ENCODE peak calls at places on chromosomes 6 and 20, in six cellular contexts. One of them, this sample, is unnamed.

GRCh38 chr20:50421356-50422340 is 88.5 kb upstream of the PTPN1 start:
- DNase-seq in cardiac septum: no peak
- DNase-seq in stimulated activated CD4-positive, alpha-beta T cell treated with anti-CD3 and anti-CD28 coated beads, Interleukin-4, amount 100 ng/mL, for 48 hours: no peak
- DNase-seq in EL: no peak
- DNase-seq in iPS-NIHi11: no peak
- DNase-seq in A172: no peak
- DNase-seq in this sample: no peak

GRCh38 chr6:2920671-2921112 is 17.6 kb upstream of the SERPINB9 start:
- DNase-seq in cardiac septum: peak; percentile 66
- DNase-seq in stimulated activated CD4-positive, alpha-beta T cell treated with anti-CD3 and anti-CD28 coated beads, Interleukin-4, amount 100 ng/mL, for 48 hours: no peak
- DNase-seq in EL: no peak
- DNase-seq in iPS-NIHi11: no peak
- DNase-seq in A172: no peak
- DNase-seq in this sample: no peak

GRCh38 chr6:101806241-101806640 is 412.7 kb downstream of the GRIK2 start:
- DNase-seq in cardiac septum: no peak
- DNase-seq in stimulated activated CD4-positive, alpha-beta T cell treated with anti-CD3 and anti-CD28 coated beads, Interleukin-4, amount 100 ng/mL, for 48 hours: no peak
- DNase-seq in EL: peak; percentile 91
- DNase-seq in iPS-NIHi11: no peak
- DNase-seq in A172: peak; percentile 78
- DNase-seq in this sample: peak; percentile 62

GRCh38 chr20:34037767-34038166 is 44.1 kb downstream of the RALY start:
- DNase-seq in cardiac septum: no peak
- DNase-seq in stimulated activated CD4-positive, alpha-beta T cell treated with anti-CD3 and anti-CD28 coated beads, Interleukin-4, amount 100 ng/mL, for 48 hours: no peak
- DNase-seq in EL: no peak
- DNase-seq in iPS-NIHi11: no peak
- DNase-seq in A172: no peak
- DNase-seq in this sample: peak; percentile 58

GRCh38 chr20:45282700-45283528 is 23.7 kb upstream of the RBPJL start:
- DNase-seq in cardiac septum: no peak
- DNase-seq in stimulated activated CD4-positive, alpha-beta T cell treated with anti-CD3 and anti-CD28 coated beads, Interleukin-4, amount 100 ng/mL, for 48 hours: no peak
- DNase-seq in EL: no peak
- DNase-seq in iPS-NIHi11: no peak
- DNase-seq in A172: no peak
- DNase-seq in this sample: peak; percentile 40

GRCh38 chr6:157527471-157527907 is 146.5 kb downstream of the ZDHHC14 start:
- DNase-seq in cardiac septum: no peak
- DNase-seq in stimulated activated CD4-positive, alpha-beta T cell treated with anti-CD3 and anti-CD28 coated beads, Interleukin-4, amount 100 ng/mL, for 48 hours: no peak
- DNase-seq in EL: no peak
- DNase-seq in iPS-NIHi11: no peak
- DNase-seq in A172: no peak
- DNase-seq in this sample: no peak

GRCh38 chr6:67633058-67633457 is 1002.0 kb upstream of the ADGRB3 start:
- DNase-seq in cardiac septum: no peak
- DNase-seq in stimulated activated CD4-positive, alpha-beta T cell treated with anti-CD3 and anti-CD28 coated beads, Interleukin-4, amount 100 ng/mL, for 48 hours: no peak
- DNase-seq in EL: no peak
- DNase-seq in iPS-NIHi11: no peak
- DNase-seq in A172: no peak
- DNase-seq in this sample: no peak

GRCh38 chr6:168612586-168612985 is 171.6 kb downstream of the SMOC2 start:
- DNase-seq in cardiac septum: no peak
- DNase-seq in stimulated activated CD4-positive, alpha-beta T cell treated with anti-CD3 and anti-CD28 coated beads, Interleukin-4, amount 100 ng/mL, for 48 hours: no peak
- DNase-seq in EL: no peak
- DNase-seq in iPS-NIHi11: no peak
- DNase-seq in A172: no peak
- DNase-seq in this sample: no peak

GRCh38 chr20:48149887-48150286 is 364.6 kb upstream of the SULF2 start:
- DNase-seq in cardiac septum: no peak
- DNase-seq in stimulated activated CD4-positive, alpha-beta T cell treated with anti-CD3 and anti-CD28 coated beads, Interleukin-4, amount 100 ng/mL, for 48 hours: no peak
- DNase-seq in EL: no peak
- DNase-seq in iPS-NIHi11: no peak
- DNase-seq in A172: no peak
- DNase-seq in this sample: no peak

GRCh38 chr6:114764866-114765265 is 422.0 kb upstream of the HS3ST5 start:
- DNase-seq in cardiac septum: no peak
- DNase-seq in stimulated activated CD4-positive, alpha-beta T cell treated with anti-CD3 and anti-CD28 coated beads, Interleukin-4, amount 100 ng/mL, for 48 hours: no peak
- DNase-seq in EL: no peak
- DNase-seq in iPS-NIHi11: no peak
- DNase-seq in A172: no peak
- DNase-seq in this sample: no peak

GRCh38 chr20:3432844-3433243 is 25.4 kb upstream of the DNAAF9 start:
- DNase-seq in cardiac septum: no peak
- DNase-seq in stimulated activated CD4-positive, alpha-beta T cell treated with anti-CD3 and anti-CD28 coated beads, Interleukin-4, amount 100 ng/mL, for 48 hours: no peak
- DNase-seq in EL: no peak
- DNase-seq in iPS-NIHi11: no peak
- DNase-seq in A172: no peak
- DNase-seq in this sample: no peak

GRCh38 chr20:8228315-8228714 is 96.2 kb downstream of the PLCB1 start:
- DNase-seq in cardiac septum: no peak
- DNase-seq in stimulated activated CD4-positive, alpha-beta T cell treated with anti-CD3 and anti-CD28 coated beads, Interleukin-4, amount 100 ng/mL, for 48 hours: no peak
- DNase-seq in EL: no peak
- DNase-seq in iPS-NIHi11: no peak
- DNase-seq in A172: no peak
- DNase-seq in this sample: no peak

GRCh38 chr6:3282461-3283236 is 23.9 kb downstream of the PSMG4 start:
- DNase-seq in cardiac septum: peak; percentile 60
- DNase-seq in stimulated activated CD4-positive, alpha-beta T cell treated with anti-CD3 and anti-CD28 coated beads, Interleukin-4, amount 100 ng/mL, for 48 hours: no peak
- DNase-seq in EL: no peak
- DNase-seq in iPS-NIHi11: no peak
- DNase-seq in A172: no peak
- DNase-seq in this sample: no peak

GRCh38 chr6:146914563-146915483 is 289.4 kb upstream of the STXBP5 start:
- DNase-seq in cardiac septum: no peak
- DNase-seq in stimulated activated CD4-positive, alpha-beta T cell treated with anti-CD3 and anti-CD28 coated beads, Interleukin-4, amount 100 ng/mL, for 48 hours: no peak
- DNase-seq in EL: peak; percentile 95
- DNase-seq in iPS-NIHi11: no peak
- DNase-seq in A172: peak; percentile 97
- DNase-seq in this sample: peak; percentile 97

GRCh38 chr6:6332873-6333272 is 12.4 kb upstream of the F13A1 start:
- DNase-seq in cardiac septum: no peak
- DNase-seq in stimulated activated CD4-positive, alpha-beta T cell treated with anti-CD3 and anti-CD28 coated beads, Interleukin-4, amount 100 ng/mL, for 48 hours: no peak
- DNase-seq in EL: no peak
- DNase-seq in iPS-NIHi11: no peak
- DNase-seq in A172: no peak
- DNase-seq in this sample: no peak

GRCh38 chr6:85261250-85261649 is 188.6 kb upstream of the NT5E start:
- DNase-seq in cardiac septum: no peak
- DNase-seq in stimulated activated CD4-positive, alpha-beta T cell treated with anti-CD3 and anti-CD28 coated beads, Interleukin-4, amount 100 ng/mL, for 48 hours: no peak
- DNase-seq in EL: no peak
- DNase-seq in iPS-NIHi11: no peak
- DNase-seq in A172: no peak
- DNase-seq in this sample: peak; percentile 27

GRCh38 chr20:42430525-42431046 is 759.1 kb downstream of the PTPRT start:
- DNase-seq in cardiac septum: no peak
- DNase-seq in stimulated activated CD4-positive, alpha-beta T cell treated with anti-CD3 and anti-CD28 coated beads, Interleukin-4, amount 100 ng/mL, for 48 hours: no peak
- DNase-seq in EL: no peak
- DNase-seq in iPS-NIHi11: no peak
- DNase-seq in A172: no peak
- DNase-seq in this sample: no peak

GRCh38 chr20:4563534-4563933 is 158.2 kb upstream of the PRND start:
- DNase-seq in cardiac septum: no peak
- DNase-seq in stimulated activated CD4-positive, alpha-beta T cell treated with anti-CD3 and anti-CD28 coated beads, Interleukin-4, amount 100 ng/mL, for 48 hours: peak; percentile 4
- DNase-seq in EL: peak; percentile 61
- DNase-seq in iPS-NIHi11: peak; percentile 56
- DNase-seq in A172: peak; percentile 70
- DNase-seq in this sample: peak; percentile 85

GRCh38 chr6:36829919-36830544 is 9.2 kb downstream of the CPNE5 start:
- DNase-seq in cardiac septum: peak; percentile 84
- DNase-seq in stimulated activated CD4-positive, alpha-beta T cell treated with anti-CD3 and anti-CD28 coated beads, Interleukin-4, amount 100 ng/mL, for 48 hours: no peak
- DNase-seq in EL: no peak
- DNase-seq in iPS-NIHi11: peak; percentile 45
- DNase-seq in A172: no peak
- DNase-seq in this sample: no peak

GRCh38 chr6:99241905-99242534 is 107.5 kb downstream of the FAXC start:
- DNase-seq in cardiac septum: no peak
- DNase-seq in stimulated activated CD4-positive, alpha-beta T cell treated with anti-CD3 and anti-CD28 coated beads, Interleukin-4, amount 100 ng/mL, for 48 hours: no peak
- DNase-seq in EL: peak; percentile 17
- DNase-seq in iPS-NIHi11: peak; percentile 61
- DNase-seq in A172: peak; percentile 25
- DNase-seq in this sample: peak; percentile 47

GRCh38 chr20:41339957-41340326 is 679 bp upstream of the LPIN3 start:
- DNase-seq in cardiac septum: peak; percentile 89
- DNase-seq in stimulated activated CD4-positive, alpha-beta T cell treated with anti-CD3 and anti-CD28 coated beads, Interleukin-4, amount 100 ng/mL, for 48 hours: peak; percentile 85
- DNase-seq in EL: peak; percentile 72
- DNase-seq in iPS-NIHi11: peak; percentile 87
- DNase-seq in A172: peak; percentile 68
- DNase-seq in this sample: peak; percentile 77

GRCh38 chr6:29887819-29888581 is 54.3 kb upstream of the HLA-A start:
- DNase-seq in cardiac septum: peak; percentile 93
- DNase-seq in stimulated activated CD4-positive, alpha-beta T cell treated with anti-CD3 and anti-CD28 coated beads, Interleukin-4, amount 100 ng/mL, for 48 hours: peak; percentile 68
- DNase-seq in EL: peak; percentile 65
- DNase-seq in iPS-NIHi11: peak; percentile 62
- DNase-seq in A172: no peak
- DNase-seq in this sample: peak; percentile 73

GRCh38 chr6:1916334-1916985 is 306.7 kb downstream of the FOXC1 start:
- DNase-seq in cardiac septum: no peak
- DNase-seq in stimulated activated CD4-positive, alpha-beta T cell treated with anti-CD3 and anti-CD28 coated beads, Interleukin-4, amount 100 ng/mL, for 48 hours: no peak
- DNase-seq in EL: peak; percentile 89
- DNase-seq in iPS-NIHi11: no peak
- DNase-seq in A172: peak; percentile 69
- DNase-seq in this sample: peak; percentile 90

GRCh38 chr6:29730575-29731126 is 7.4 kb downstream of the HLA-F start:
- DNase-seq in cardiac septum: no peak
- DNase-seq in stimulated activated CD4-positive, alpha-beta T cell treated with anti-CD3 and anti-CD28 coated beads, Interleukin-4, amount 100 ng/mL, for 48 hours: no peak
- DNase-seq in EL: no peak
- DNase-seq in iPS-NIHi11: no peak
- DNase-seq in A172: no peak
- DNase-seq in this sample: no peak

GRCh38 chr6:157994126-157994795 is 12.6 kb downstream of the SYNJ2 start:
- DNase-seq in cardiac septum: peak; percentile 15
- DNase-seq in stimulated activated CD4-positive, alpha-beta T cell treated with anti-CD3 and anti-CD28 coated beads, Interleukin-4, amount 100 ng/mL, for 48 hours: no peak
- DNase-seq in EL: peak; percentile 26
- DNase-seq in iPS-NIHi11: no peak
- DNase-seq in A172: no peak
- DNase-seq in this sample: no peak

GRCh38 chr6:15369838-15370237 is 124.0 kb downstream of the JARID2 start:
- DNase-seq in cardiac septum: no peak
- DNase-seq in stimulated activated CD4-positive, alpha-beta T cell treated with anti-CD3 and anti-CD28 coated beads, Interleukin-4, amount 100 ng/mL, for 48 hours: no peak
- DNase-seq in EL: no peak
- DNase-seq in iPS-NIHi11: no peak
- DNase-seq in A172: no peak
- DNase-seq in this sample: peak; percentile 22

GRCh38 chr6:53761036-53761435 is 33.8 kb upstream of the LRRC1 start:
- DNase-seq in cardiac septum: no peak
- DNase-seq in stimulated activated CD4-positive, alpha-beta T cell treated with anti-CD3 and anti-CD28 coated beads, Interleukin-4, amount 100 ng/mL, for 48 hours: no peak
- DNase-seq in EL: no peak
- DNase-seq in iPS-NIHi11: no peak
- DNase-seq in A172: no peak
- DNase-seq in this sample: peak; percentile 20

GRCh38 chr6:110643175-110643574 is 166.8 kb upstream of the SLC22A16 start:
- DNase-seq in cardiac septum: no peak
- DNase-seq in stimulated activated CD4-positive, alpha-beta T cell treated with anti-CD3 and anti-CD28 coated beads, Interleukin-4, amount 100 ng/mL, for 48 hours: no peak
- DNase-seq in EL: no peak
- DNase-seq in iPS-NIHi11: no peak
- DNase-seq in A172: peak; percentile 29
- DNase-seq in this sample: peak; percentile 45

This sample was measured in GM23248.